ENCODE peak calls at places on chromosomes 3 and 15, in seven cellular contexts. V is IMR-90, U is neuronal stem cell, W is mesendoderm, C is H1, R is H9, Y is trophoblast cell. L is an unnamed sample.

GRCh38 chr15:33008284-33009011 is 186.1 kb downstream of the FMN1 start:
- DNase-seq in W (no peak), C (no peak), V (peak), Y (peak), R (no peak), U (no peak), L (peak)

GRCh38 chr3:43155464-43156121 is 49.7 kb upstream of the POMGNT2 start:
- DNase-seq in Y (peak), W (peak), R (peak), U (peak), C (peak), V (peak), L (peak)

GRCh38 chr3:25677121-25677520 is 12.4 kb upstream of the TOP2B start:
- DNase-seq in C (no peak), W (no peak), R (no peak), U (no peak), V (no peak), Y (no peak), L (no peak)

GRCh38 chr15:96408591-96409183 is 78.2 kb downstream of the NR2F2 start:
- DNase-seq in R (peak), U (no peak), C (no peak), Y (no peak), W (no peak), V (no peak), L (no peak)

GRCh38 chr15:63503739-63504246 is 600 bp upstream of the USP3 start:
- DNase-seq in U (no peak), Y (peak), R (peak), W (peak), C (no peak), V (peak), L (peak)

GRCh38 chr3:170641510-170642236 is 55.8 kb upstream of the SLC7A14 start:
- DNase-seq in R (no peak), V (peak), U (no peak), W (no peak), C (no peak), Y (no peak), L (peak)

GRCh38 chr15:42919794-42920280 is 741 bp downstream of the TTBK2 start:
- DNase-seq in U (no peak), W (peak), Y (peak), R (peak), C (no peak), V (peak), L (peak)

GRCh38 chr15:55916666-55917409 is 76.6 kb downstream of the NEDD4 start:
- DNase-seq in W (no peak), R (no peak), V (peak), C (no peak), U (no peak), Y (no peak), L (peak)

GRCh38 chr15:68426149-68426548 is 5.8 kb downstream of the ITGA11 start:
- DNase-seq in V (no peak), R (no peak), U (no peak), C (no peak), Y (no peak), W (no peak), L (no peak)

GRCh38 chr15:57357796-57358195 is 18.5 kb upstream of the CGNL1 start:
- DNase-seq in V (no peak), U (no peak), C (no peak), R (no peak), W (no peak), Y (no peak), L (no peak)

GRCh38 chr3:195542261-195542660 is 864 bp downstream of the PPP1R2 start:
- DNase-seq in W (no peak), R (no peak), Y (no peak), U (no peak), V (no peak), C (no peak), L (peak)

GRCh38 chr3:23760871-23761373 is 44.8 kb upstream of the UBE2E1 start:
- DNase-seq in W (peak), R (peak), U (no peak), Y (no peak), C (no peak), V (no peak), L (no peak)

DNA sequence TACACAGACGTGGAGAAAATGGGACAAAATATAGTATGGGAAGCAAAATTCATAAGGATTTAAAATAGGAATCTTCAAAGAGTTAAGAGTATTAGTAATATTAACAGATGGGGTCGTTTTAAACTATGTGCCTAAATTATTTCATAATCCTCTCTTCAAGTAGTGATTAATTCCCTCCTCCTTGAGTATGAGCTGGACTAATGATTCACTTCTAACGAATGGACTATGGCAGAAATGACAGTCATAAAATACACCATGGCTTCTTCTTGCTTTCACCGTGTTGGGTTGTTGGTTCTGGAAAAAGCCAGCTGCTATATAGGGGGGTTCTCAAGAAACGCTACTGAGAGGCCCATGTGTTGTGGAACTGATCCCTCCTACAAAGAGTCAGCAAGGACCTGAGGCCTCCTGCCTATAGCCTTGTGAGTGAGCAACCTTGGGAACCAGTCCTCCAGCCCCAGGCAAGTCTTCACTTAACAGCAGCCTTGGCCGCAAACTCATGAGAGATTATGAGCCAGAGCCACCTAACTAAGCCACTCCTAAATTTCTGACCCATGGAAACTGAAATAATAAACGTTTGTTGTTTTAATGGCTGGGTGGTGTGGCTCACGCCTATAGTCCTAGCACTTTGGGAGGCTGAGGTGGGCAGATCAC is 64.8 kb upstream of the ABHD2 start:
- DNase-seq in W (no peak), U (no peak), R (no peak), V (peak), Y (no peak), C (no peak), L (no peak)
- H3K27ac ChIP-seq in W (no peak), U (no peak), R (no peak), V (no peak), Y (no peak), C (no peak), L (no peak)

GRCh38 chr15:29857196-29857595 is 34.9 kb upstream of the TJP1 start:
- DNase-seq in C (no peak), U (no peak), Y (no peak), W (peak), R (no peak), V (peak), L (peak)
- H4K8ac ChIP-seq in C (no peak), U (no peak), Y (no peak), W (no peak), R (no peak), V (no peak), L (no peak)

GRCh38 chr15:40357723-40358491 is at the start of gene DISP2:
- DNase-seq in U (peak), C (no peak), V (peak), W (peak), R (peak), Y (peak), L (peak)

GRCh38 chr15:40357246-40357645 is 773 bp upstream of the DISP2 start:
- DNase-seq in V (no peak), R (no peak), W (no peak), Y (no peak), U (no peak), C (no peak), L (no peak)

GRCh38 chr15:40360015-40360414 is 2.0 kb downstream of the DISP2 start:
- DNase-seq in Y (no peak), V (no peak), C (no peak), R (no peak), W (no peak), U (no peak), L (no peak)

GRCh38 chr15:40355976-40356585 is 1.9 kb upstream of the DISP2 start:
- DNase-seq in U (no peak), V (no peak), W (no peak), C (no peak), Y (no peak), R (no peak), L (no peak)

GRCh38 chr15:40358492-40359353 is 704 bp downstream of the DISP2 start:
- DNase-seq in V (no peak), C (no peak), R (peak), U (no peak), Y (no peak), W (peak), L (no peak)
- H3K27ac ChIP-seq in V (no peak), C (no peak), R (no peak), U (no peak), Y (no peak), W (no peak), L (no peak)

DNA sequence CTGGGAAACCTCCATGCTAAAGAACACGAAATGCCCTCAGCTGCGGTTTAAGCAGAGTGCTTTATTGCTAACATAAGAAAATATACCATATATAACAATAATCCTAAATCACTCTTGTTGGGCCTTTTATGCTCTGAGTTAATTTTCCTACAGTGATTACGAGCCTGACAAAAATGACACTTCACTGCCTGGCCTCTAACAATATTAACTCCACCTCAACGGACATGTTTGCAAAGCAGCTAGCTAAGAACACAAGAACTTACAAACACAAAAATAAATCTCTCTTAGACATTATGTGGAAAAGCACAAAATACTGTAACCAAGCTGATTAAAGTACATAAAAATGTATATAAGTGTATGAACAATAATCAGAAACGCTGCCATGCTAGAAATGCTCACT is 40.7 kb downstream of the DLG1 start:
- DNase-seq in R (no peak), W (no peak), C (no peak), Y (no peak), V (no peak), U (no peak), L (no peak)
- H4K8ac ChIP-seq in R (no peak), W (no peak), C (no peak), Y (no peak), V (no peak), U (no peak), L (no peak)

GRCh38 chr3:186974824-186975281 is 44.5 kb downstream of the ST6GAL1 start:
- DNase-seq in R (no peak), C (no peak), V (no peak), U (no peak), W (no peak), Y (no peak), L (no peak)

GRCh38 chr3:186971578-186971977 is 41.3 kb downstream of the ST6GAL1 start:
- DNase-seq in R (no peak), U (no peak), C (no peak), Y (no peak), W (no peak), V (no peak), L (no peak)

GRCh38 chr3:186976802-186977201 is 46.5 kb downstream of the ST6GAL1 start:
- DNase-seq in U (no peak), W (no peak), C (no peak), Y (no peak), V (no peak), R (no peak), L (no peak)

GRCh38 chr3:186975726-186976125 is 45.4 kb downstream of the ST6GAL1 start:
- DNase-seq in V (no peak), Y (no peak), R (no peak), U (no peak), C (no peak), W (no peak), L (no peak)

GRCh38 chr3:186973702-186974101 is 43.4 kb downstream of the ST6GAL1 start:
- DNase-seq in W (no peak), C (no peak), R (no peak), V (no peak), Y (no peak), U (no peak), L (no peak)
- H3K27ac ChIP-seq in W (no peak), C (no peak), R (no peak), V (no peak), Y (no peak), U (no peak), L (no peak)

GRCh38 chr3:129984124-129984523 is 9.6 kb downstream of the TRH start:
- DNase-seq in C (no peak), V (no peak), R (peak), Y (no peak), W (peak), U (no peak), L (peak)
- H4K8ac ChIP-seq in C (no peak), V (no peak), R (no peak), Y (no peak), W (no peak), U (no peak), L (no peak)

GRCh38 chr15:66937588-66937987 is 127.8 kb upstream of the SMAD3 start:
- DNase-seq in U (no peak), W (no peak), Y (no peak), R (no peak), V (no peak), C (no peak), L (no peak)

GRCh38 chr15:66938114-66938830 is 127.1 kb upstream of the SMAD3 start:
- DNase-seq in C (no peak), V (no peak), Y (no peak), W (no peak), R (no peak), U (no peak), L (no peak)

GRCh38 chr15:66936115-66936863 is 129.1 kb upstream of the SMAD3 start:
- DNase-seq in Y (no peak), W (no peak), R (no peak), U (no peak), C (no peak), V (peak), L (peak)

GRCh38 chr15:66935688-66936087 is 129.7 kb upstream of the SMAD3 start:
- DNase-seq in C (no peak), Y (no peak), R (no peak), W (no peak), U (no peak), V (no peak), L (no peak)

GRCh38 chr15:66936864-66937245 is 128.5 kb upstream of the SMAD3 start:
- DNase-seq in Y (no peak), U (no peak), C (no peak), R (no peak), V (no peak), W (no peak), L (no peak)
- H3K27ac ChIP-seq in Y (no peak), U (no peak), C (peak), R (no peak), V (peak), W (no peak), L (no peak)

L was measured in mesenchymal stem cell.